ENCODE peak calls at places on chromosomes 12 and 14, in five cellular contexts. T is stimulated activated naive B cell treated with anti-CD40 and anti-IgM and Interleukin-4, amounts not matched to agents 10 μg/mL and 1 μg/mL and 100 μg/mL, for 72 hours; L is fibroblast of the aortic adventitia; F is iris pigment epithelial cell; P is stimulated activated CD4-positive, alpha-beta T cell treated with anti-CD3 and anti-CD28 coated beads, Interleukin-12 subunit alpha, Interleukin-12 subunit beta, amount 100 ng/mL, for 4 hours. C is an unnamed sample.

GRCh38 chr14:52791204-52792096 is at the start of gene GNPNAT1:
- DNase-seq in T (peak), L (peak), F (peak), P (peak), C (peak)

GRCh38 chr14:60637490-60638452 is 11.5 kb downstream of the SIX1 start:
- DNase-seq in T (no peak), L (peak), F (peak), P (no peak), C (no peak)

GRCh38 chr12:49917126-49917787 is 13.6 kb upstream of the FAIM2 start:
- DNase-seq in T (no peak), L (no peak), F (no peak), P (no peak), C (no peak)

GRCh38 chr12:48336066-48336465 is 14.7 kb downstream of the ZNF641 start:
- DNase-seq in T (no peak), L (no peak), F (no peak), P (no peak), C (no peak)

GRCh38 chr12:56029666-56030293 is 8.9 kb downstream of the IKZF4 start:
- DNase-seq in T (peak), L (peak), F (peak), P (no peak), C (no peak)

GRCh38 chr12:49451468-49452259 is 84.4 kb downstream of the SPATS2 start:
- DNase-seq in T (no peak), L (no peak), F (no peak), P (no peak), C (no peak)

GRCh38 chr14:91378945-91379932 is 38.4 kb downstream of the CCDC88C start:
- DNase-seq in T (no peak), L (no peak), F (no peak), P (no peak), C (no peak)

GRCh38 chr14:23123419-23123818 is 4.4 kb upstream of the CEBPE start:
- DNase-seq in T (no peak), L (no peak), F (no peak), P (no peak), C (no peak)

GRCh38 chr14:24440606-24441399 is 1.8 kb downstream of the SDR39U1 start:
- DNase-seq in T (no peak), L (no peak), F (no peak), P (no peak), C (no peak)

GRCh38 chr14:75984674-75985073 is 889 bp upstream of the IFT43 start:
- DNase-seq in T (no peak), L (no peak), F (no peak), P (no peak), C (no peak)

GRCh38 chr12:18165422-18165871 is 75.5 kb upstream of the RERGL start:
- DNase-seq in T (peak), L (peak), F (peak), P (no peak), C (no peak)

GRCh38 chr14:77303417-77304156 is 17.1 kb downstream of the POMT2 start:
- DNase-seq in T (no peak), L (peak), F (peak), P (no peak), C (no peak)

GRCh38 chr12:70842136-70842535 is 78.4 kb downstream of the PTPRR start:
- DNase-seq in T (no peak), L (no peak), F (no peak), P (no peak), C (no peak)

GRCh38 chr12:51890511-51891171 is 2.7 kb downstream of the ANKRD33 start:
- DNase-seq in T (no peak), L (no peak), F (no peak), P (no peak), C (no peak)

GRCh38 chr12:25155031-25155576 is 39.9 kb downstream of the DNAI7 start:
- DNase-seq in T (no peak), L (peak), F (peak), P (no peak), C (no peak)

GRCh38 chr12:130829391-130830245 is 9.4 kb downstream of the STX2 start:
- DNase-seq in T (no peak), L (no peak), F (no peak), P (no peak), C (no peak)

GRCh38 chr12:402127-402456 is 648 bp downstream of the CCDC77 start:
- DNase-seq in T (no peak), L (peak), F (peak), P (no peak), C (no peak)

GRCh38 chr14:61342486-61342885 is 21.1 kb downstream of the PRKCH start:
- DNase-seq in T (peak), L (no peak), F (no peak), P (peak), C (no peak)

GRCh38 chr14:21300892-21301291 is 21.0 kb downstream of the RPGRIP1 start:
- DNase-seq in T (peak), L (no peak), F (no peak), P (peak), C (peak)

GRCh38 chr12:4743046-4743445 is 22.8 kb downstream of the GALNT8 start:
- DNase-seq in T (no peak), L (no peak), F (no peak), P (no peak), C (no peak)

GRCh38 chr14:93892923-93893549 is 34.1 kb upstream of the FAM181A start:
- DNase-seq in T (peak), L (peak), F (peak), P (peak), C (peak)

GRCh38 chr14:96084796-96085195 is 45.6 kb downstream of the C14orf132 start:
- DNase-seq in T (no peak), L (no peak), F (no peak), P (no peak), C (no peak)

GRCh38 chr12:103928736-103929050 is 1.5 kb upstream of the HSP90B1 start:
- DNase-seq in T (peak), L (no peak), F (no peak), P (peak), C (peak)

GRCh38 chr14:63039800-63040380 is 5.4 kb downstream of the KCNH5 start:
- DNase-seq in T (no peak), L (peak), F (peak), P (no peak), C (no peak)

GRCh38 chr12:68031881-68032739 is 42.9 kb downstream of the IFNG-AS1 start:
- DNase-seq in T (no peak), L (no peak), F (no peak), P (no peak), C (no peak)

GRCh38 chr12:18895540-18895939 is 157.6 kb downstream of the CAPZA3 start:
- DNase-seq in T (no peak), L (no peak), F (no peak), P (no peak), C (no peak)

GRCh38 chr12:66319266-66319954 is 17.1 kb downstream of the HELB start:
- DNase-seq in T (no peak), L (no peak), F (no peak), P (no peak), C (no peak)

GRCh38 chr14:58750321-58751269 is 112.8 kb downstream of the DACT1 start:
- DNase-seq in T (no peak), L (no peak), F (no peak), P (no peak), C (no peak)

GRCh38 chr12:72547593-72547992 is 275.4 kb downstream of the TRHDE start:
- DNase-seq in T (no peak), L (no peak), F (peak), P (no peak), C (no peak)

GRCh38 chr12:32896438-32897275 is at the start of gene PKP2:
- DNase-seq in T (no peak), L (no peak), F (peak), P (peak), C (peak)

GRCh38 chr12:94379479-94380113 is 80.1 kb downstream of the CEP83 start:
- DNase-seq in T (no peak), L (no peak), F (no peak), P (no peak), C (no peak)

C was measured in activated B cell treated with CpG ODN at 0.5 μM for 24 hours.